ENCODE peak calls at places on chromosomes 5 and 9, in ten cellular contexts. One of them, this sample, is unnamed.

GRCh38 chr9:121280715-121281613 is 13.0 kb downstream of the GSN start:
- DNase-seq in dorsolateral prefrontal cortex: no peak
- DNase-seq in fibroblast of the conjunctiva: no peak
- DNase-seq in EH: no peak
- DNase-seq in LHCN-M2: no peak
- DNase-seq in AG08396: no peak
- DNase-seq in ELR: no peak
- DNase-seq in KG1: no peak
- DNase-seq in DMS153: no peak
- DNase-seq in erythroblast: no peak
- DNase-seq in this sample: no peak

GRCh38 chr9:132486706-132487350 is 76.8 kb downstream of the CFAP77 start:
- DNase-seq in dorsolateral prefrontal cortex: no peak
- DNase-seq in fibroblast of the conjunctiva: no peak
- DNase-seq in EH: no peak
- DNase-seq in LHCN-M2: no peak
- DNase-seq in AG08396: no peak
- DNase-seq in ELR: no peak
- DNase-seq in KG1: no peak
- DNase-seq in DMS153: no peak
- DNase-seq in erythroblast: no peak
- DNase-seq in this sample: no peak

GRCh38 chr5:143546394-143546793 is 142.9 kb upstream of the NR3C1 start:
- DNase-seq in dorsolateral prefrontal cortex: no peak
- DNase-seq in fibroblast of the conjunctiva: no peak
- DNase-seq in EH: no peak
- DNase-seq in LHCN-M2: no peak
- DNase-seq in AG08396: no peak
- DNase-seq in ELR: no peak
- DNase-seq in KG1: no peak
- DNase-seq in DMS153: no peak
- DNase-seq in erythroblast: no peak
- DNase-seq in this sample: no peak

GRCh38 chr9:125200216-125201047 is at the start of gene RABEPK:
- DNase-seq in dorsolateral prefrontal cortex: peak
- DNase-seq in fibroblast of the conjunctiva: peak
- DNase-seq in EH: peak
- DNase-seq in LHCN-M2: peak
- DNase-seq in AG08396: peak
- DNase-seq in ELR: peak
- DNase-seq in KG1: peak
- DNase-seq in DMS153: peak
- DNase-seq in erythroblast: peak
- DNase-seq in this sample: peak

GRCh38 chr9:94714494-94714893 is 12.0 kb upstream of the AOPEP start:
- DNase-seq in dorsolateral prefrontal cortex: no peak
- DNase-seq in fibroblast of the conjunctiva: no peak
- DNase-seq in EH: peak
- DNase-seq in LHCN-M2: no peak
- DNase-seq in AG08396: no peak
- DNase-seq in ELR: no peak
- DNase-seq in KG1: no peak
- DNase-seq in DMS153: no peak
- DNase-seq in erythroblast: no peak
- DNase-seq in this sample: no peak

GRCh38 chr9:131606896-131607567 is 61.7 kb downstream of the PRRT1B start:
- DNase-seq in dorsolateral prefrontal cortex: no peak
- DNase-seq in fibroblast of the conjunctiva: no peak
- DNase-seq in EH: no peak
- DNase-seq in LHCN-M2: no peak
- DNase-seq in AG08396: no peak
- DNase-seq in ELR: no peak
- DNase-seq in KG1: no peak
- DNase-seq in DMS153: no peak
- DNase-seq in erythroblast: no peak
- DNase-seq in this sample: no peak

GRCh38 chr5:148446591-148446990 is 62.8 kb downstream of the FBXO38 start:
- DNase-seq in dorsolateral prefrontal cortex: no peak
- DNase-seq in fibroblast of the conjunctiva: no peak
- DNase-seq in EH: no peak
- DNase-seq in LHCN-M2: no peak
- DNase-seq in AG08396: no peak
- DNase-seq in ELR: no peak
- DNase-seq in KG1: no peak
- DNase-seq in DMS153: no peak
- DNase-seq in erythroblast: no peak
- DNase-seq in this sample: no peak

GRCh38 chr9:127606043-127606442 is 6.0 kb upstream of the STXBP1 start:
- DNase-seq in dorsolateral prefrontal cortex: no peak
- DNase-seq in fibroblast of the conjunctiva: no peak
- DNase-seq in EH: no peak
- DNase-seq in LHCN-M2: no peak
- DNase-seq in AG08396: no peak
- DNase-seq in ELR: no peak
- DNase-seq in KG1: no peak
- DNase-seq in DMS153: no peak
- DNase-seq in erythroblast: no peak
- DNase-seq in this sample: no peak

GRCh38 chr5:166486348-166486747 is 1805.1 kb upstream of the WWC1 start:
- DNase-seq in dorsolateral prefrontal cortex: no peak
- DNase-seq in fibroblast of the conjunctiva: no peak
- DNase-seq in EH: no peak
- DNase-seq in LHCN-M2: no peak
- DNase-seq in AG08396: no peak
- DNase-seq in ELR: no peak
- DNase-seq in KG1: no peak
- DNase-seq in DMS153: no peak
- DNase-seq in erythroblast: no peak
- DNase-seq in this sample: no peak

GRCh38 chr5:180006116-180006515 is 65.4 kb downstream of the RNF130 start:
- DNase-seq in dorsolateral prefrontal cortex: no peak
- DNase-seq in fibroblast of the conjunctiva: no peak
- DNase-seq in EH: no peak
- DNase-seq in LHCN-M2: no peak
- DNase-seq in AG08396: no peak
- DNase-seq in ELR: no peak
- DNase-seq in KG1: no peak
- DNase-seq in DMS153: no peak
- DNase-seq in erythroblast: no peak
- DNase-seq in this sample: no peak

GRCh38 chr5:29984153-29984534 is 1209.3 kb upstream of the CDH6 start:
- DNase-seq in dorsolateral prefrontal cortex: no peak
- DNase-seq in fibroblast of the conjunctiva: no peak
- DNase-seq in EH: no peak
- DNase-seq in LHCN-M2: no peak
- DNase-seq in AG08396: no peak
- DNase-seq in ELR: no peak
- DNase-seq in KG1: no peak
- DNase-seq in DMS153: no peak
- DNase-seq in erythroblast: peak
- DNase-seq in this sample: no peak

GRCh38 chr9:119588874-119589560 is 219.8 kb upstream of the BRINP1 start:
- DNase-seq in dorsolateral prefrontal cortex: no peak
- DNase-seq in fibroblast of the conjunctiva: no peak
- DNase-seq in EH: no peak
- DNase-seq in LHCN-M2: no peak
- DNase-seq in AG08396: no peak
- DNase-seq in ELR: no peak
- DNase-seq in KG1: no peak
- DNase-seq in DMS153: no peak
- DNase-seq in erythroblast: no peak
- DNase-seq in this sample: no peak

GRCh38 chr5:139342423-139342723 is 719 bp downstream of the PAIP2 start:
- DNase-seq in dorsolateral prefrontal cortex: no peak
- DNase-seq in fibroblast of the conjunctiva: no peak
- DNase-seq in EH: no peak
- DNase-seq in LHCN-M2: no peak
- DNase-seq in AG08396: no peak
- DNase-seq in ELR: no peak
- DNase-seq in KG1: no peak
- DNase-seq in DMS153: no peak
- DNase-seq in erythroblast: no peak
- DNase-seq in this sample: no peak

GRCh38 chr9:91992636-91993035 is 42.6 kb upstream of the ROR2 start:
- DNase-seq in dorsolateral prefrontal cortex: no peak
- DNase-seq in fibroblast of the conjunctiva: peak
- DNase-seq in EH: peak
- DNase-seq in LHCN-M2: no peak
- DNase-seq in AG08396: peak
- DNase-seq in ELR: peak
- DNase-seq in KG1: no peak
- DNase-seq in DMS153: no peak
- DNase-seq in erythroblast: no peak
- DNase-seq in this sample: no peak

GRCh38 chr5:38650540-38651275 is 94.3 kb upstream of the LIFR start:
- DNase-seq in dorsolateral prefrontal cortex: no peak
- DNase-seq in fibroblast of the conjunctiva: no peak
- DNase-seq in EH: peak
- DNase-seq in LHCN-M2: peak
- DNase-seq in AG08396: no peak
- DNase-seq in ELR: peak
- DNase-seq in KG1: no peak
- DNase-seq in DMS153: peak
- DNase-seq in erythroblast: no peak
- DNase-seq in this sample: no peak

GRCh38 chr5:55226934-55227737 is at the start of gene MCIDAS:
- DNase-seq in dorsolateral prefrontal cortex: no peak
- DNase-seq in fibroblast of the conjunctiva: no peak
- DNase-seq in EH: peak
- DNase-seq in LHCN-M2: peak
- DNase-seq in AG08396: peak
- DNase-seq in ELR: peak
- DNase-seq in KG1: no peak
- DNase-seq in DMS153: peak
- DNase-seq in erythroblast: peak
- DNase-seq in this sample: no peak

GRCh38 chr5:57834829-57835554 is 352.4 kb upstream of the ACTBL2 start:
- DNase-seq in dorsolateral prefrontal cortex: no peak
- DNase-seq in fibroblast of the conjunctiva: no peak
- DNase-seq in EH: peak
- DNase-seq in LHCN-M2: peak
- DNase-seq in AG08396: no peak
- DNase-seq in ELR: no peak
- DNase-seq in KG1: no peak
- DNase-seq in DMS153: peak
- DNase-seq in erythroblast: no peak
- DNase-seq in this sample: no peak

GRCh38 chr9:116905131-116905724 is 218.1 kb downstream of the TRIM32 start:
- DNase-seq in dorsolateral prefrontal cortex: peak
- DNase-seq in fibroblast of the conjunctiva: no peak
- DNase-seq in EH: no peak
- DNase-seq in LHCN-M2: no peak
- DNase-seq in AG08396: no peak
- DNase-seq in ELR: no peak
- DNase-seq in KG1: no peak
- DNase-seq in DMS153: peak
- DNase-seq in erythroblast: no peak
- DNase-seq in this sample: no peak

GRCh38 chr5:113495402-113495801 is 7.1 kb upstream of the MCC start:
- DNase-seq in dorsolateral prefrontal cortex: no peak
- DNase-seq in fibroblast of the conjunctiva: no peak
- DNase-seq in EH: no peak
- DNase-seq in LHCN-M2: peak
- DNase-seq in AG08396: no peak
- DNase-seq in ELR: peak
- DNase-seq in KG1: no peak
- DNase-seq in DMS153: no peak
- DNase-seq in erythroblast: no peak
- DNase-seq in this sample: no peak

GRCh38 chr5:20601678-20602100 is 613.7 kb upstream of the CDH18 start:
- DNase-seq in dorsolateral prefrontal cortex: no peak
- DNase-seq in fibroblast of the conjunctiva: peak
- DNase-seq in EH: no peak
- DNase-seq in LHCN-M2: peak
- DNase-seq in AG08396: no peak
- DNase-seq in ELR: peak
- DNase-seq in KG1: no peak
- DNase-seq in DMS153: peak
- DNase-seq in erythroblast: no peak
- DNase-seq in this sample: no peak

GRCh38 chr9:35650341-35651158 is at the start of gene SIT1:
- DNase-seq in dorsolateral prefrontal cortex: no peak
- DNase-seq in fibroblast of the conjunctiva: no peak
- DNase-seq in EH: no peak
- DNase-seq in LHCN-M2: no peak
- DNase-seq in AG08396: no peak
- DNase-seq in ELR: no peak
- DNase-seq in KG1: no peak
- DNase-seq in DMS153: no peak
- DNase-seq in erythroblast: no peak
- DNase-seq in this sample: no peak

GRCh38 chr5:94469889-94470288 is 148.5 kb downstream of the KIAA0825 start:
- DNase-seq in dorsolateral prefrontal cortex: no peak
- DNase-seq in fibroblast of the conjunctiva: peak
- DNase-seq in EH: peak
- DNase-seq in LHCN-M2: peak
- DNase-seq in AG08396: peak
- DNase-seq in ELR: peak
- DNase-seq in KG1: no peak
- DNase-seq in DMS153: peak
- DNase-seq in erythroblast: no peak
- DNase-seq in this sample: no peak

GRCh38 chr5:135058326-135058725 is 24.3 kb upstream of the PITX1 start:
- DNase-seq in dorsolateral prefrontal cortex: no peak
- DNase-seq in fibroblast of the conjunctiva: no peak
- DNase-seq in EH: peak
- DNase-seq in LHCN-M2: no peak
- DNase-seq in AG08396: no peak
- DNase-seq in ELR: no peak
- DNase-seq in KG1: no peak
- DNase-seq in DMS153: no peak
- DNase-seq in erythroblast: no peak
- DNase-seq in this sample: no peak

GRCh38 chr9:131096490-131097258 is at the start of gene AIF1L:
- DNase-seq in dorsolateral prefrontal cortex: no peak
- DNase-seq in fibroblast of the conjunctiva: no peak
- DNase-seq in EH: peak
- DNase-seq in LHCN-M2: no peak
- DNase-seq in AG08396: peak
- DNase-seq in ELR: peak
- DNase-seq in KG1: no peak
- DNase-seq in DMS153: peak
- DNase-seq in erythroblast: no peak
- DNase-seq in this sample: no peak

GRCh38 chr5:168291961-168292782 is 727 bp downstream of the WWC1 start:
- DNase-seq in dorsolateral prefrontal cortex: no peak
- DNase-seq in fibroblast of the conjunctiva: no peak
- DNase-seq in EH: no peak
- DNase-seq in LHCN-M2: no peak
- DNase-seq in AG08396: peak
- DNase-seq in ELR: peak
- DNase-seq in KG1: no peak
- DNase-seq in DMS153: no peak
- DNase-seq in erythroblast: no peak
- DNase-seq in this sample: no peak

GRCh38 chr9:99391937-99392574 is 170.0 kb downstream of the SEC61B start:
- DNase-seq in dorsolateral prefrontal cortex: no peak
- DNase-seq in fibroblast of the conjunctiva: no peak
- DNase-seq in EH: no peak
- DNase-seq in LHCN-M2: no peak
- DNase-seq in AG08396: no peak
- DNase-seq in ELR: no peak
- DNase-seq in KG1: no peak
- DNase-seq in DMS153: no peak
- DNase-seq in erythroblast: no peak
- DNase-seq in this sample: no peak

GRCh38 chr5:178305801-178306200 is 73.2 kb upstream of the PHYKPL start:
- DNase-seq in dorsolateral prefrontal cortex: no peak
- DNase-seq in fibroblast of the conjunctiva: no peak
- DNase-seq in EH: no peak
- DNase-seq in LHCN-M2: no peak
- DNase-seq in AG08396: no peak
- DNase-seq in ELR: no peak
- DNase-seq in KG1: no peak
- DNase-seq in DMS153: no peak
- DNase-seq in erythroblast: no peak
- DNase-seq in this sample: no peak

GRCh38 chr9:546797-547223 is 294.7 kb upstream of the DMRT1 start:
- DNase-seq in dorsolateral prefrontal cortex: no peak
- DNase-seq in fibroblast of the conjunctiva: no peak
- DNase-seq in EH: peak
- DNase-seq in LHCN-M2: peak
- DNase-seq in AG08396: no peak
- DNase-seq in ELR: peak
- DNase-seq in KG1: no peak
- DNase-seq in DMS153: no peak
- DNase-seq in erythroblast: no peak
- DNase-seq in this sample: no peak